ENCODE peak calls at places on chromosomes 5 and 9, in six cellular contexts. H is bronchial epithelial cell; V is mammary epithelial cell; O is Peyer's patch; M is CD4-positive, alpha-beta T cell; B is cardiac muscle cell. K is an unnamed sample.

GRCh38 chr5:156155638-156156037 is 171.3 kb upstream of the SGCD start:
- DNase-seq in M (no peak), V (no peak), B (peak; percentile 27), O (no peak), H (peak; percentile 3), K (no peak)

GRCh38 chr5:1479581-1480188 is 34.4 kb upstream of the SLC6A3 start:
- DNase-seq in B (peak; percentile 30), O (no peak), M (peak; percentile 31), V (no peak), H (peak; percentile 15), K (peak; percentile 64)

GRCh38 chr5:142426676-142427364 is 102.0 kb upstream of the SPRY4 start:
- DNase-seq in B (no peak), O (no peak), V (no peak), H (no peak), M (no peak), K (no peak)

GRCh38 chr9:86406366-86406765 is 52.2 kb upstream of the TUT7 start:
- DNase-seq in V (peak; percentile 87), M (no peak), H (peak; percentile 88), O (no peak), B (no peak), K (no peak)

GRCh38 chr5:167570431-167570830 is 721.0 kb upstream of the WWC1 start:
- DNase-seq in O (no peak), H (no peak), M (no peak), B (no peak), V (no peak), K (no peak)

GRCh38 chr5:17180330-17180843 is 37.0 kb upstream of the BASP1 start:
- DNase-seq in V (peak; percentile 39), M (no peak), H (peak; percentile 52), B (no peak), O (no peak), K (no peak)

GRCh38 chr5:3997670-3998069 is 402.0 kb downstream of the IRX1 start:
- DNase-seq in H (no peak), O (no peak), M (no peak), V (no peak), B (peak; percentile 47), K (no peak)

GRCh38 chr5:36079200-36079761 is 12.6 kb upstream of the UGT3A2 start:
- DNase-seq in V (peak; percentile 58), M (no peak), B (peak; percentile 65), H (peak; percentile 71), O (no peak), K (peak; percentile 65)

DNA sequence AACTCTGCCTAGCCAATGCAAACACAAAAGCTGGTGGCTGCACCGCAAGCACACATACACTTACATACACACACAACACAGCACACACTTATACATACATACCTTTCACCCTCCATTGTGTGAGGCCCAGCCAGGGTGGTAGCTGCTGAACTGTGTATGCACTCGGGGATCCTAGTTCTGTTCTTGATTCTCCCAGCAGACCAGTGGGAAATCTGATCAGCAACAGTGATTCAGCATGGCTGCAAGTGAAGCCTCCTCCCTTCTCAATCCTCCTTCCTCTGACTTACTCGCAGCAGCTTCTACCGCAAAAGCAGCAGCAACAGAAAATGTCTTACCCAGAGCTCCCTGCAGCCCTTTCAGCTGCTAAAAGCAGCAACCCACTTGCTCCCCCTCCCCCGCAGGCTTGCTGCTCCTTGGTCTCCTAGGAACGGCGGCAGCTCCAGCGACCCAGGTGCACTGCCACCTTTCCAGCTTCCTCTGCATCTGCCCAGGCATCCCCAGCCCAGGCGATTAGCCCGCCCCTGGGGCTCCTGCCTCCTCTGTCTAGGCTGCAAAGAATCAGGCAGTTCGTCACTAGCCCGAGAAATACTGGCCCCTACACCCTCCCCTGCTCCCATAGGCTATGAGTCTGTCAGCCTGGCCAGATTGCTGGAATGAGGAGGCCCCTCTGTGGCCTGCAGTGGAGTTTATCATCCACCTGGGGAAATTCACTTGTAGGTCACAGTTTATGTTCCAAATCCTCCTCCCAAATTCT is at the start of gene KLHL3:
- DNase-seq in V (peak; percentile 63), H (peak; percentile 58), O (peak; percentile 60), M (peak; percentile 44), B (peak; percentile 70), K (peak; percentile 89)
- TF ChIP-seq CTCF in V (peak; percentile 45), H (peak; percentile 6), O (no peak), M (no peak), B (no peak), K (peak; percentile 38)

GRCh38 chr5:157486861-157487260 is 26.8 kb downstream of the NIPAL4 start:
- DNase-seq in H (no peak), O (no peak), B (no peak), M (no peak), V (no peak), K (no peak)
- TF ChIP-seq CTCF in H (no peak), O (no peak), B (no peak), M (no peak), V (no peak), K (no peak)

DNA sequence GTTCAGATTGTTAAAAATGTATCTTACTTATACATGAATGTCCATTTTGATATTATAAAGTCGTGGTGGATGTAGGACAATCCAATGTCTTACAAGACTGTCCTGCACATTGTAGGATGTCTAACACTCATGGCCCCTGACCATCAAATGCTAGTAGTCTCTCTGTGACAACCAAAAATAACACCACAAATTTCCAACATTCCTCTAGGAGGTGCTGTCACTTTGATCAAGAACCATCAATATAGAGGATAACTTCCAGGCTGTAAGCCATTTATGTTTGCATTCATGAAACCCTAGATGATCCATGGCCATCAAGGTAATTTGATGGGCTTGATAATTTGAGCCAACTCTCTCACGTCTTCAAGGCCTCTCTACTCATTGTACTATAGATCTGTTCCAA is 20.5 kb upstream of the ZFR start:
- DNase-seq in H (no peak), V (no peak), O (no peak), M (no peak), B (no peak), K (no peak)
- TF ChIP-seq CTCF in H (no peak), V (no peak), O (no peak), M (no peak), B (no peak), K (no peak)

GRCh38 chr9:32839013-32839442 is 55.7 kb downstream of the TMEM215 start:
- DNase-seq in M (no peak), V (no peak), H (no peak), O (no peak), B (no peak), K (no peak)
- TF ChIP-seq CTCF in M (no peak), V (no peak), H (no peak), O (no peak), B (no peak), K (no peak)

DNA sequence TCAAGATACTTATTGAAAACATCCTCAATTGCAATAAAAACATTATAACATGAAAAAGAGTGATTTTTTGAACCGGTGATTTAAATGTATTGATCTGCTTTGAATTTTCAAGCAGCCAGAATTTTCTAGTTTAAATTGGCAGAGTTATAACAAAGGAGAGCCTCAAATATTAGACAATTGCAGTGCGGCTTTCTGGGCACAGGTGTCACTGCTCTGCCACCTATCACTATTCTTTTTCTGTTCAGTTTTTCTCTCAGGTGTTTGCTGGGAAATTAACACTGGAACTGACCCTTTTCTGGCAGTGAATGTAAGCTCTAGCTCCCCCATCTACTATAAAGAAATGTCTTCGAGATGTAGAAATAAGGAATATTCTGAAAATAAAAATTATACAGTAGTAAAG is 23.0 kb downstream of the ZBED3 start:
- DNase-seq in H (no peak), M (no peak), V (no peak), O (no peak), B (no peak), K (no peak)
- TF ChIP-seq CTCF in H (peak; percentile 22), M (no peak), V (peak; percentile 29), O (no peak), B (no peak), K (peak; percentile 5)